ENCODE peak calls at places on chromosomes 6 and 20, in eight cellular contexts. L is neural crest cell; D is activated CD8-positive, alpha-beta memory T cell treated with anti-CD3 and anti-CD28 coated beads for 48 hours; R is anterior cingulate cortex; X is left ventricle myocardium inferior; K is bronchial epithelial cell; M is body of pancreas; T is EL. G is an unnamed sample.

GRCh38 chr20:49400410-49400809 is 82.1 kb downstream of the KCNB1 start:
- DNase-seq in L (no peak), D (no peak), R (no peak), X (peak; percentile 34), K (no peak), M (peak; percentile 38), T (peak; percentile 18), G (no peak)

GRCh38 chr6:109096198-109096597 is 891 bp downstream of the CEP57L1 start:
- DNase-seq in L (no peak), D (no peak), R (no peak), X (no peak), K (no peak), M (no peak), T (peak; percentile 8), G (no peak)

GRCh38 chr6:26045046-26045938 is 41.9 kb upstream of the HFE start:
- DNase-seq in L (no peak), D (peak; percentile 54), R (peak; percentile 73), X (peak; percentile 57), K (peak; percentile 90), M (peak; percentile 94), T (peak; percentile 97), G (peak; percentile 48)

GRCh38 chr6:19538086-19538485 is 299.1 kb upstream of the ID4 start:
- DNase-seq in L (no peak), D (no peak), R (no peak), X (no peak), K (peak; percentile 97), M (peak; percentile 87), T (no peak), G (no peak)

GRCh38 chr6:45619994-45620471 is 242.3 kb upstream of the SUPT3H start:
- DNase-seq in L (no peak), D (no peak), R (no peak), X (no peak), K (no peak), M (no peak), T (peak; percentile 69), G (no peak)

GRCh38 chr6:39059496-39060310 is 11.1 kb downstream of the GLP1R start:
- DNase-seq in L (no peak), D (no peak), R (no peak), X (no peak), K (no peak), M (no peak), T (no peak), G (no peak)

GRCh38 chr20:51747182-51747911 is 20.8 kb downstream of the ATP9A start:
- DNase-seq in L (no peak), D (no peak), R (no peak), X (no peak), K (no peak), M (no peak), T (no peak), G (no peak)

GRCh38 chr20:49045440-49046086 is 549 bp upstream of the CSE1L start:
- DNase-seq in L (no peak), D (no peak), R (no peak), X (peak; percentile 44), K (no peak), M (peak; percentile 66), T (peak; percentile 13), G (no peak)

GRCh38 chr20:63969851-63970713 is at the start of gene ZNF512B:
- DNase-seq in L (peak; percentile 55), D (no peak), R (peak; percentile 40), X (peak; percentile 73), K (no peak), M (peak; percentile 78), T (peak; percentile 69), G (peak; percentile 35)

GRCh38 chr6:137028912-137029311 is 15.9 kb downstream of the IL20RA start:
- DNase-seq in L (no peak), D (no peak), R (no peak), X (no peak), K (peak; percentile 37), M (no peak), T (no peak), G (no peak)

GRCh38 chr6:134774244-134774643 is 175.7 kb downstream of the ALDH8A1 start:
- DNase-seq in L (no peak), D (no peak), R (no peak), X (no peak), K (peak; percentile 48), M (no peak), T (peak; percentile 47), G (no peak)

GRCh38 chr6:169722362-169723199 is 1.7 kb downstream of the PHF10 start:
- DNase-seq in L (peak; percentile 10), D (no peak), R (peak; percentile 7), X (peak; percentile 42), K (peak; percentile 82), M (peak; percentile 51), T (peak; percentile 71), G (peak; percentile 25)

GRCh38 chr20:52001999-52002666 is 189.4 kb downstream of the ZFP64 start:
- DNase-seq in L (no peak), D (no peak), R (no peak), X (no peak), K (no peak), M (no peak), T (no peak), G (no peak)

GRCh38 chr6:108875161-108875555 is 26.9 kb downstream of the ARMC2 start:
- DNase-seq in L (no peak), D (no peak), R (no peak), X (no peak), K (no peak), M (no peak), T (no peak), G (no peak)

GRCh38 chr20:52552181-52552872 is 360.7 kb upstream of the ZFP64 start:
- DNase-seq in L (no peak), D (no peak), R (no peak), X (no peak), K (peak; percentile 88), M (no peak), T (peak; percentile 3), G (no peak)

GRCh38 chr20:50210066-50210619 is 19.5 kb downstream of the CEBPB start:
- DNase-seq in L (no peak), D (no peak), R (no peak), X (no peak), K (no peak), M (peak; percentile 58), T (no peak), G (no peak)

GRCh38 chr20:4102381-4102780 is 87.0 kb upstream of the RNF24 start:
- DNase-seq in L (no peak), D (no peak), R (no peak), X (no peak), K (peak; percentile 76), M (no peak), T (peak; percentile 51), G (no peak)

GRCh38 chr20:17786221-17786718 is 86.5 kb downstream of the BANF2 start:
- DNase-seq in L (no peak), D (no peak), R (no peak), X (peak; percentile 33), K (no peak), M (peak; percentile 20), T (peak; percentile 16), G (no peak)

GRCh38 chr6:74166849-74167248 is 470.8 kb downstream of the CD109 start:
- DNase-seq in L (no peak), D (no peak), R (no peak), X (no peak), K (peak; percentile 57), M (no peak), T (no peak), G (no peak)

GRCh38 chr20:43529051-43529450 is 21.6 kb downstream of the L3MBTL1 start:
- DNase-seq in L (no peak), D (no peak), R (no peak), X (no peak), K (no peak), M (no peak), T (no peak), G (no peak)

GRCh38 chr20:53522026-53522425 is 71.6 kb downstream of the ZNF217 start:
- DNase-seq in L (no peak), D (no peak), R (no peak), X (no peak), K (no peak), M (no peak), T (no peak), G (no peak)

GRCh38 chr6:157548635-157549467 is 167.9 kb downstream of the ZDHHC14 start:
- DNase-seq in L (no peak), D (no peak), R (no peak), X (peak; percentile 23), K (no peak), M (no peak), T (no peak), G (no peak)